ENCODE peak calls at places on chromosomes 4 and X, in seven cellular contexts. G is H9, O is HCT116, H is astrocyte, Z is SK-N-SH, Y is keratinocyte, L is mesenchymal stem cell. M is an unnamed sample.
A peak's percentile ranks its signal among the peaks of the same experiment; 100 is the strongest.

GRCh38 chr4:89110541-89110985 is 770 bp upstream of the TIGD2 start:
- DNase-seq in G (peak; percentile 55), O (no peak), H (no peak), Z (no peak), Y (no peak), L (no peak), M (no peak)

GRCh38 chrX:22666441-22666840 is 333.3 kb upstream of the DDX53 start:
- DNase-seq in G (peak; percentile 71), O (peak; percentile 42), H (no peak), Z (peak; percentile 31), Y (no peak), L (peak; percentile 7), M (peak; percentile 82)

GRCh38 chr4:141761926-141762325 is 125.5 kb downstream of the IL15 start:
- DNase-seq in G (no peak), O (no peak), H (no peak), Z (no peak), Y (no peak), L (no peak), M (no peak)

GRCh38 chrX:54007682-54008081 is 36.6 kb downstream of the PHF8 start:
- DNase-seq in G (no peak), O (no peak), H (no peak), Z (no peak), Y (no peak), L (no peak), M (no peak)

GRCh38 chr4:40612831-40613230 is 16.8 kb downstream of the RBM47 start:
- DNase-seq in G (no peak), O (no peak), H (no peak), Z (no peak), Y (no peak), L (no peak), M (no peak)

GRCh38 chrX:96889726-96890125 is 6.0 kb downstream of the RPA4 start:
- DNase-seq in G (no peak), O (no peak), H (no peak), Z (no peak), Y (no peak), L (peak; percentile 28), M (no peak)

GRCh38 chr4:73452953-73453700 is 17.1 kb downstream of the AFP start:
- DNase-seq in G (no peak), O (no peak), H (peak; percentile 32), Z (no peak), Y (no peak), L (no peak), M (no peak)

GRCh38 chr4:179292443-179292842 is 1850.2 kb upstream of the AGA start:
- DNase-seq in G (no peak), O (no peak), H (no peak), Z (no peak), Y (no peak), L (no peak), M (no peak)

GRCh38 chrX:132488819-132489255 is at the start of gene MBNL3:
- DNase-seq in G (peak; percentile 67), O (no peak), H (peak; percentile 20), Z (peak; percentile 52), Y (no peak), L (peak; percentile 56), M (peak; percentile 88)

GRCh38 chr4:133981327-133981726 is 220.3 kb downstream of the PABPC4L start:
- DNase-seq in G (no peak), O (no peak), H (no peak), Z (no peak), Y (no peak), L (no peak), M (no peak)

GRCh38 chr4:844752-845232 is 18.9 kb upstream of the CPLX1 start:
- DNase-seq in G (no peak), O (no peak), H (no peak), Z (no peak), Y (no peak), L (no peak), M (no peak)

GRCh38 chr4:25343671-25344070 is 31.1 kb downstream of the ZCCHC4 start:
- DNase-seq in G (no peak), O (no peak), H (peak; percentile 8), Z (no peak), Y (no peak), L (no peak), M (no peak)

GRCh38 chrX:24395775-24396174 is 35.3 kb downstream of the SUPT20HL1 start:
- DNase-seq in G (peak; percentile 62), O (peak; percentile 24), H (peak; percentile 62), Z (peak; percentile 54), Y (peak; percentile 19), L (peak; percentile 71), M (peak; percentile 80)

GRCh38 chrX:35741142-35741541 is 57.0 kb upstream of the MAGEB16 start:
- DNase-seq in G (no peak), O (no peak), H (no peak), Z (no peak), Y (no peak), L (no peak), M (no peak)

GRCh38 chr4:1496116-1496642 is 89.9 kb upstream of the NKX1-1 start:
- DNase-seq in G (no peak), O (no peak), H (no peak), Z (peak; percentile 6), Y (no peak), L (no peak), M (no peak)

GRCh38 chr4:3866813-3867129 is 100.6 kb downstream of the ADRA2C start:
- DNase-seq in G (no peak), O (no peak), H (no peak), Z (no peak), Y (no peak), L (no peak), M (no peak)

GRCh38 chr4:18518098-18518497 is 496.5 kb upstream of the LCORL start:
- DNase-seq in G (no peak), O (no peak), H (no peak), Z (no peak), Y (no peak), L (no peak), M (no peak)

GRCh38 chr4:76546282-76547166 is 111.5 kb downstream of the SHROOM3 start:
- DNase-seq in G (no peak), O (no peak), H (peak; percentile 93), Z (no peak), Y (no peak), L (peak; percentile 82), M (no peak)

GRCh38 chr4:189178125-189178746 is 762.4 kb upstream of the FRG1 start:
- DNase-seq in G (peak; percentile 52), O (no peak), H (no peak), Z (no peak), Y (no peak), L (no peak), M (no peak)

GRCh38 chr4:2843909-2844584 is 403 bp downstream of the ADD1 start:
- DNase-seq in G (peak; percentile 43), O (no peak), H (no peak), Z (peak; percentile 79), Y (no peak), L (peak; percentile 58), M (peak; percentile 58)

GRCh38 chr4:122576261-122577188 is 44.3 kb downstream of the IL21 start:
- DNase-seq in G (no peak), O (peak; percentile 36), H (no peak), Z (peak; percentile 16), Y (no peak), L (peak; percentile 68), M (peak; percentile 91)

GRCh38 chrX:105331244-105331643 is 110.8 kb upstream of the TEX13A start:
- DNase-seq in G (no peak), O (no peak), H (peak; percentile 46), Z (no peak), Y (no peak), L (no peak), M (no peak)

GRCh38 chr4:177436456-177436855 is 5.8 kb downstream of the AGA start:
- DNase-seq in G (no peak), O (no peak), H (no peak), Z (no peak), Y (no peak), L (no peak), M (no peak)

GRCh38 chr4:54566608-54567007 is 91.1 kb upstream of the KIT start:
- DNase-seq in G (no peak), O (no peak), H (no peak), Z (no peak), Y (no peak), L (no peak), M (no peak)

GRCh38 chrX:18833071-18833731 is 125.8 kb downstream of the PPEF1 start:
- DNase-seq in G (no peak), O (no peak), H (peak; percentile 31), Z (peak; percentile 59), Y (no peak), L (no peak), M (no peak)

DNA sequence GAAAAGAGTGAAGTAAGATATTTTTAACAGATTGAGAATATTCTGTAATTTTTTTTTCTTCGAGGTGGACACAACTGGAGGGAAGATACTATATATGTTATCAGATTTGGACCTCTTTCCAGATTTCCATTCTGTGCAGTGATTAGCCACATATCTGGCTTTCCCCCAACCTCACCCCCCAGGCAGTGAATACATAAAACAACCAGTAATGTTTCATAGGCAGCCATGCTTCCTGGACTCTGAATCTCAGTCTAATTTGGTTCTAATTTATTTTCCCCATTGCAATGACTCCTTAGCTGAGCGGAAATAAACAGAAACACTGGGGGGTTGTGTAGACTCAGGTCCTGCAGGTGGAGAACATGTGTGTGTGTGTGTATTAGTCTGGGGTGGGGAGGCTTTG is 226.5 kb downstream of the FBXW7 start:
- DNase-seq in G (no peak), O (no peak), H (no peak), Z (peak; percentile 57), Y (no peak), L (no peak), M (no peak)
- H3K4me2 ChIP-seq in G (no peak overlapping the region), O (no peak overlapping the region), H (peak overlapping the region; percentile 56), Z (no peak overlapping the region), Y (no peak overlapping the region), L (no peak overlapping the region), M (no peak overlapping the region)

GRCh38 chrX:47129157-47129878 is 15.2 kb downstream of the NDUFB11 start:
- DNase-seq in G (peak; percentile 94), O (peak; percentile 88), H (peak; percentile 94), Z (peak; percentile 82), Y (peak; percentile 68), L (peak; percentile 96), M (peak; percentile 96)
- H3K9ac ChIP-seq in G (peak overlapping the region; percentile 30), O (peak overlapping the region; percentile 43), H (peak overlapping the region; percentile 83), Z (peak overlapping the region; percentile 64), Y (peak overlapping the region; percentile 69), L (peak overlapping the region; percentile 90), M (peak overlapping the region; percentile 73)

GRCh38 chr4:143360838-143361237 is 24.2 kb downstream of the GAB1 start:
- DNase-seq in G (no peak), O (no peak), H (peak; percentile 52), Z (no peak), Y (no peak), L (no peak), M (no peak)
- H3K27ac ChIP-seq in G (no peak overlapping the region), O (no peak overlapping the region), H (peak overlapping the region; percentile 21), Z (no peak overlapping the region), Y (peak overlapping the region; percentile 88), L (no peak overlapping the region), M (no peak overlapping the region)

DNA sequence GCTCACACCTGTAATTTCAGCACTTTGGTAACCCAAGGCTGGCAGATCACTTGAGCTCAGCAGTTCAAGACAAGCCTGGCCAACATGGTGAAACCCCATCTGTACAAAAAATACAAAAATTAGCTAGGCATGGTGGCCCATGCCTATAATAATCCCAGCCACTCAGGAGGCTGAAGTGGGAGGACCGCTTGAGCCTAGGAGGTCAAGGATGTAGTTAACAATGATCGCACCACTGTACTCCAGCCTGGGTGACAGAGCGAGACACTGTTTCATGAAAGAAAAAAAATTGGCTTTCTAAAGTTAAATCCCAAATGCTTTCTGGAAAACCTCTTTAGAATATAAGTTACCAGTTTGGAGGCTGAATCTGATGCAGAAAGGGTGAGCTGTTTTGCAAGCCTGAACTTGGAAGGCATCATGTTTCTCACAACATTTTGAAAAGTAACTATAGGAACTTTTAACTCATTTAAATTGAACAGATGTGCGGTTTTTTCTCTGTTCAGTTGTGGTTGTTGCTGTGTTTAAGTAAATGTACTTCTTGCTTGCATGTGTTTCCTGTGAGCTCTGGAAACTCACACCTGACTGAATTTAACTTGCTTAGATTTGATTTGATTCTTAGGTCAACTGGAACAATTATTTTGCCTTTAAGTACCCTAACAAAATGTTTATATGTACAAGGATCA is 39.8 kb upstream of the TMEM131L start:
- DNase-seq in G (no peak), O (no peak), H (no peak), Z (no peak), Y (no peak), L (no peak), M (no peak)
- H3K4me2 ChIP-seq in G (no peak overlapping the region), O (no peak overlapping the region), H (no peak overlapping the region), Z (no peak overlapping the region), Y (no peak overlapping the region), L (no peak overlapping the region), M (no peak overlapping the region)